ENCODE peak calls at places on chromosomes 16 and 17, in five cellular contexts. One of them, this sample, is unnamed.
A peak's percentile ranks its signal among the peaks of the same experiment; 100 is the strongest.

GRCh38 chr17:14303343-14304221 is 2.7 kb downstream of the HS3ST3B1 start:
- DNase-seq in EL: peak; percentile 17
- DNase-seq in activated gamma-delta T cell treated with Interleukin-2 at 50 U/mL for 16 hours: no peak
- DNase-seq in H54: no peak
- DNase-seq in AML-193: no peak
- DNase-seq in this sample: no peak

GRCh38 chr17:9987779-9988585 is 82.9 kb upstream of the RCVRN start:
- DNase-seq in AML-193: no peak
- DNase-seq in H54: peak; percentile 55
- DNase-seq in activated gamma-delta T cell treated with Interleukin-2 at 50 U/mL for 16 hours: peak; percentile 36
- DNase-seq in EL: peak; percentile 32
- DNase-seq in this sample: peak; percentile 18

GRCh38 chr16:80759419-80760162 is 44.8 kb downstream of the CDYL2 start:
- DNase-seq in AML-193: no peak
- DNase-seq in activated gamma-delta T cell treated with Interleukin-2 at 50 U/mL for 16 hours: no peak
- DNase-seq in H54: no peak
- DNase-seq in EL: no peak
- DNase-seq in this sample: no peak

GRCh38 chr17:8142158-8142886 is 9.9 kb downstream of the PER1 start:
- DNase-seq in H54: no peak
- DNase-seq in AML-193: no peak
- DNase-seq in activated gamma-delta T cell treated with Interleukin-2 at 50 U/mL for 16 hours: no peak
- DNase-seq in EL: no peak
- DNase-seq in this sample: no peak

GRCh38 chr17:65046236-65046635 is 10.3 kb downstream of the GNA13 start:
- DNase-seq in H54: no peak
- DNase-seq in activated gamma-delta T cell treated with Interleukin-2 at 50 U/mL for 16 hours: no peak
- DNase-seq in EL: no peak
- DNase-seq in AML-193: no peak
- DNase-seq in this sample: no peak

GRCh38 chr16:89746043-89746442 is 24.7 kb downstream of the ZNF276 start:
- DNase-seq in H54: no peak
- DNase-seq in EL: no peak
- DNase-seq in AML-193: no peak
- DNase-seq in activated gamma-delta T cell treated with Interleukin-2 at 50 U/mL for 16 hours: no peak
- DNase-seq in this sample: no peak

GRCh38 chr16:79599837-79600635 is 501 bp downstream of the MAF start:
- DNase-seq in AML-193: no peak
- DNase-seq in H54: no peak
- DNase-seq in activated gamma-delta T cell treated with Interleukin-2 at 50 U/mL for 16 hours: peak; percentile 26
- DNase-seq in EL: no peak
- DNase-seq in this sample: peak; percentile 70

GRCh38 chr16:69793521-69793920 is 31.4 kb downstream of the WWP2 start:
- DNase-seq in EL: no peak
- DNase-seq in activated gamma-delta T cell treated with Interleukin-2 at 50 U/mL for 16 hours: no peak
- DNase-seq in H54: no peak
- DNase-seq in AML-193: no peak
- DNase-seq in this sample: no peak

GRCh38 chr16:81707411-81708321 is 71.4 kb upstream of the PLCG2 start:
- DNase-seq in activated gamma-delta T cell treated with Interleukin-2 at 50 U/mL for 16 hours: no peak
- DNase-seq in AML-193: no peak
- DNase-seq in H54: peak; percentile 41
- DNase-seq in EL: peak; percentile 53
- DNase-seq in this sample: peak; percentile 73

GRCh38 chr16:23508589-23509440 is 1.5 kb downstream of the GGA2 start:
- DNase-seq in H54: no peak
- DNase-seq in AML-193: no peak
- DNase-seq in EL: peak; percentile 18
- DNase-seq in activated gamma-delta T cell treated with Interleukin-2 at 50 U/mL for 16 hours: no peak
- DNase-seq in this sample: no peak

GRCh38 chr17:57350266-57350665 is 93.9 kb downstream of the MSI2 start:
- DNase-seq in EL: no peak
- DNase-seq in AML-193: no peak
- DNase-seq in activated gamma-delta T cell treated with Interleukin-2 at 50 U/mL for 16 hours: no peak
- DNase-seq in H54: no peak
- DNase-seq in this sample: peak; percentile 40